ENCODE peak calls at places on chromosomes 1 and 21, in ten cellular contexts. D is GM23248, E is tibial nerve, I is IMR-90, S is sigmoid colon, A is ovary, M is cardiac muscle cell, Y is fibroblast of lung, T is heart right ventricle, V is iPS DF 6.9. X is an unnamed sample. For H3K4me1 and H3K36me3, the result is how much of the 10 kb centered on the place peaks cover.

GRCh38 chr21:34882719-34883131 is 166.4 kb downstream of the RUNX1 start:
- DNase-seq in D (no peak), E (no peak), I (no peak), S (no peak), A (no peak), M (no peak), Y (no peak), T (no peak), V (no peak), X (no peak)

GRCh38 chr1:25837253-25837875 is 17.6 kb downstream of the MTFR1L start:
- DNase-seq in D (peak), E (no peak), I (no peak), S (no peak), A (no peak), M (no peak), Y (peak), T (no peak), V (no peak), X (no peak)

GRCh38 chr1:39105061-39105840 is 79.1 kb downstream of the NDUFS5 start:
- DNase-seq in D (peak), E (peak), I (peak), S (peak), A (peak), M (peak), Y (peak), T (peak), V (no peak), X (peak)

GRCh38 chr1:178263341-178263740 is 169.4 kb downstream of the RASAL2 start:
- DNase-seq in D (peak), E (no peak), I (peak), S (no peak), A (no peak), M (no peak), Y (no peak), T (no peak), V (no peak), X (no peak)

GRCh38 chr21:33149166-33149565 is 79.2 kb downstream of the OLIG1 start:
- DNase-seq in D (no peak), E (no peak), I (no peak), S (no peak), A (no peak), M (no peak), Y (no peak), T (no peak), V (no peak), X (no peak)

GRCh38 chr1:84753516-84754375 is 63.5 kb upstream of the SSX2IP start:
- DNase-seq in D (peak), E (peak), I (peak), S (peak), A (peak), M (peak), Y (peak), T (peak), V (peak), X (peak)

GRCh38 chr21:41995577-41995976 is 14.6 kb downstream of the ZBTB21 start:
- DNase-seq in D (no peak), E (no peak), I (no peak), S (no peak), A (no peak), M (no peak), Y (no peak), T (no peak), V (no peak), X (no peak)

GRCh38 chr1:46471885-46472502 is 17.6 kb upstream of the DMBX1 start:
- DNase-seq in D (no peak), E (no peak), I (no peak), S (no peak), A (no peak), M (no peak), Y (no peak), T (no peak), V (no peak), X (no peak)

GRCh38 chr1:205438213-205439158 is 16.6 kb upstream of the LEMD1 start:
- DNase-seq in D (peak), E (peak), I (peak), S (peak), A (peak), M (peak), Y (peak), T (peak), V (no peak), X (peak)

GRCh38 chr21:34775793-34776192 is 107.0 kb downstream of the CLIC6 start:
- DNase-seq in D (no peak), E (no peak), I (no peak), S (no peak), A (no peak), M (no peak), Y (no peak), T (no peak), V (no peak), X (no peak)

GRCh38 chr1:108877324-108877812 is 583 bp downstream of the GPSM2 start:
- DNase-seq in D (peak), E (no peak), I (peak), S (no peak), A (no peak), M (peak), Y (peak), T (peak), V (no peak), X (no peak)

GRCh38 chr21:32442566-32443318 is 30.2 kb downstream of the EVA1C start:
- DNase-seq in D (no peak), E (no peak), I (no peak), S (no peak), A (no peak), M (peak), Y (no peak), T (no peak), V (no peak), X (no peak)

GRCh38 chr1:185916866-185917265 is 182.7 kb downstream of the HMCN1 start:
- DNase-seq in D (peak), E (no peak), I (peak), S (no peak), A (no peak), M (peak), Y (no peak), T (no peak), V (no peak), X (no peak)

GRCh38 chr1:245245021-245245667 is 90.4 kb downstream of the KIF26B start:
- DNase-seq in D (no peak), E (no peak), I (no peak), S (no peak), A (no peak), M (no peak), Y (no peak), T (no peak), V (no peak), X (no peak)

GRCh38 chr1:199302554-199302953 is 663.7 kb downstream of the PTPRC start:
- DNase-seq in D (peak), E (no peak), I (peak), S (no peak), A (no peak), M (peak), Y (no peak), T (no peak), V (no peak), X (no peak)

GRCh38 chr1:30186586-30186985 is 536.8 kb downstream of the MATN1 start:
- DNase-seq in D (no peak), E (no peak), I (no peak), S (no peak), A (no peak), M (no peak), Y (no peak), T (no peak), V (no peak), X (no peak)

GRCh38 chr21:42658320-42659105 is 5.1 kb downstream of the PDE9A start:
- DNase-seq in D (no peak), E (no peak), I (no peak), S (no peak), A (no peak), M (no peak), Y (no peak), T (no peak), V (no peak), X (no peak)

GRCh38 chr1:228166170-228166936 is 749 bp downstream of the IBA57 start:
- DNase-seq in D (peak), E (peak), I (peak), S (peak), A (peak), M (peak), Y (peak), T (peak), V (no peak), X (peak)

GRCh38 chr1:183812111-183812510 is 7.2 kb downstream of the RGL1 start:
- DNase-seq in D (no peak), E (no peak), I (no peak), S (no peak), A (no peak), M (peak), Y (no peak), T (no peak), V (no peak), X (no peak)

GRCh38 chr1:30384286-30385245 is 338.8 kb downstream of the MATN1 start:
- DNase-seq in D (peak), E (no peak), I (no peak), S (peak), A (peak), M (no peak), Y (no peak), T (no peak), V (no peak), X (peak)

GRCh38 chr1:89311757-89312156 is 39.1 kb upstream of the GBP5 start:
- DNase-seq in D (no peak), E (no peak), I (no peak), S (no peak), A (no peak), M (peak), Y (no peak), T (peak), V (no peak), X (no peak)

GRCh38 chr21:35156293-35156976 is 107.3 kb upstream of the RUNX1 start:
- DNase-seq in D (no peak), E (no peak), I (no peak), S (no peak), A (no peak), M (no peak), Y (no peak), T (no peak), V (no peak), X (no peak)

GRCh38 chr1:161816201-161816600 is 50.1 kb downstream of the ATF6 start:
- DNase-seq in D (peak), E (no peak), I (peak), S (no peak), A (no peak), M (peak), Y (peak), T (no peak), V (no peak), X (peak)

GRCh38 chr1:51574796-51575195 is 42.1 kb upstream of the OSBPL9 start:
- DNase-seq in D (no peak), E (no peak), I (no peak), S (no peak), A (no peak), M (no peak), Y (no peak), T (no peak), V (no peak), X (no peak)

GRCh38 chr1:168466703-168467081 is 77.1 kb downstream of the XCL2 start:
- DNase-seq in D (no peak), E (no peak), I (no peak), S (no peak), A (no peak), M (no peak), Y (no peak), T (no peak), V (no peak), X (no peak)

GRCh38 chr1:200666309-200666708 is 3.4 kb downstream of the DDX59 start:
- DNase-seq in D (no peak), E (no peak), I (no peak), S (no peak), A (no peak), M (no peak), Y (no peak), T (no peak), V (no peak), X (no peak)

GRCh38 chr1:216793303-216793702 is 70.1 kb upstream of the ESRRG start:
- DNase-seq in D (no peak), E (no peak), I (no peak), S (no peak), A (no peak), M (no peak), Y (no peak), T (no peak), V (no peak), X (peak)

GRCh38 chr1:52195161-52195560 is 53.3 kb downstream of the ZFYVE9 start:
- DNase-seq in D (peak), E (no peak), I (peak), S (no peak), A (no peak), M (no peak), Y (no peak), T (no peak), V (no peak), X (no peak)

GRCh38 chr21:15000076-15000475 is 64.7 kb downstream of the NRIP1 start:
- DNase-seq in D (peak), E (no peak), I (peak), S (no peak), A (no peak), M (peak), Y (peak), T (no peak), V (no peak), X (no peak)

GRCh38 chr1:9402256-9402616 is 109.5 kb downstream of the SPSB1 start:
- DNase-seq in D (no peak), E (no peak), I (no peak), S (no peak), A (no peak), M (no peak), Y (no peak), T (no peak), V (no peak), X (no peak)

GRCh38 chr1:119069682-119070081 is 70.8 kb downstream of the WARS2 start:
- DNase-seq in D (no peak), E (no peak), I (no peak), S (no peak), A (no peak), M (no peak), Y (no peak), T (no peak), V (no peak), X (no peak)

GRCh38 chr1:119068427-119068826 is 72.0 kb downstream of the WARS2 start:
- DNase-seq in D (no peak), E (no peak), I (no peak), S (no peak), A (no peak), M (no peak), Y (no peak), T (no peak), V (no peak), X (peak)

GRCh38 chr1:119075614-119076013 is 64.8 kb downstream of the WARS2 start:
- DNase-seq in D (peak), E (no peak), I (peak), S (no peak), A (no peak), M (peak), Y (peak), T (no peak), V (no peak), X (no peak)

DNA sequence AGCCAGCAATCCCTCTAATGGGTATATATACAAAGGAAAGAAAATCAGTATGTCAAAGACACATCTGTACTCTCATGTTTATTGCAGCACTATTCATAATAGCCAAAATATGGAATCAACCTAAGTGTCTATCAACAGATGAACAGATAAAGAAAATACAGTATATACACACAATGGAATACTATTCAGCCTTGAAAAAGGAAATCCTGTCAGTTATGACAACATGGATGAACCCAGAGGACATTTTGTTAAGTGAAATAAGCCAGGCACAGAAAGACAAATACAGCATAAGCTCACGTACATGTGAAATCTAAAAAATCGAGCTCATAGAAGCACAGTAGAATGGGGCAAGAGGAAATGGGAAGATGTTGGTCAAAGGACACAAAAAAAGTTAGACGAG is 69.1 kb downstream of the WARS2 start:
- DNase-seq in D (no peak), E (no peak), I (no peak), S (no peak), A (no peak), M (no peak), Y (no peak), T (no peak), V (no peak), X (no peak)
- H3K4me1 ChIP-seq in D (under half), E (under half), I (under half), S (under half), A (under half), M (under half), Y (under half), T (under half), V (under half), X (under half)

GRCh38 chr21:37139154-37139553 is 66.1 kb downstream of the TTC3 start:
- DNase-seq in D (no peak), E (no peak), I (no peak), S (no peak), A (no peak), M (no peak), Y (no peak), T (no peak), V (no peak), X (no peak)
- H3K36me3 ChIP-seq in D (half or more), E (under half), I (under half), S (half or more), A (under half), M (under half), Y (under half), T (under half), V (under half), X (half or more)

GRCh38 chr21:45868086-45868485 is 113.5 kb upstream of the COL6A1 start:
- DNase-seq in D (no peak), E (no peak), I (no peak), S (peak), A (no peak), M (no peak), Y (no peak), T (no peak), V (no peak), X (no peak)
- H3K4me1 ChIP-seq in D (under half), E (under half), I (under half), S (under half), A (under half), M (under half), Y (under half), T (under half), V (under half), X (under half)

GRCh38 chr1:54395535-54395934 is 10.7 kb downstream of the SSBP3 start:
- DNase-seq in D (no peak), E (no peak), I (no peak), S (no peak), A (no peak), M (no peak), Y (no peak), T (no peak), V (no peak), X (no peak)

GRCh38 chr1:54394104-54394503 is 12.1 kb downstream of the SSBP3 start:
- DNase-seq in D (no peak), E (no peak), I (no peak), S (no peak), A (no peak), M (no peak), Y (no peak), T (no peak), V (no peak), X (no peak)

GRCh38 chr1:54397980-54398379 is 8.2 kb downstream of the SSBP3 start:
- DNase-seq in D (no peak), E (no peak), I (no peak), S (no peak), A (no peak), M (no peak), Y (no peak), T (no peak), V (no peak), X (no peak)

GRCh38 chr1:54397090-54397591 is 9.1 kb downstream of the SSBP3 start:
- DNase-seq in D (no peak), E (no peak), I (no peak), S (no peak), A (no peak), M (peak), Y (no peak), T (peak), V (no peak), X (peak)

GRCh38 chr1:54396280-54396903 is 9.8 kb downstream of the SSBP3 start:
- DNase-seq in D (no peak), E (no peak), I (no peak), S (no peak), A (no peak), M (no peak), Y (no peak), T (no peak), V (no peak), X (no peak)
- H3K36me3 ChIP-seq in D (under half), E (under half), I (half or more), S (half or more), A (under half), M (half or more), Y (under half), T (under half), V (under half), X (half or more)

DNA sequence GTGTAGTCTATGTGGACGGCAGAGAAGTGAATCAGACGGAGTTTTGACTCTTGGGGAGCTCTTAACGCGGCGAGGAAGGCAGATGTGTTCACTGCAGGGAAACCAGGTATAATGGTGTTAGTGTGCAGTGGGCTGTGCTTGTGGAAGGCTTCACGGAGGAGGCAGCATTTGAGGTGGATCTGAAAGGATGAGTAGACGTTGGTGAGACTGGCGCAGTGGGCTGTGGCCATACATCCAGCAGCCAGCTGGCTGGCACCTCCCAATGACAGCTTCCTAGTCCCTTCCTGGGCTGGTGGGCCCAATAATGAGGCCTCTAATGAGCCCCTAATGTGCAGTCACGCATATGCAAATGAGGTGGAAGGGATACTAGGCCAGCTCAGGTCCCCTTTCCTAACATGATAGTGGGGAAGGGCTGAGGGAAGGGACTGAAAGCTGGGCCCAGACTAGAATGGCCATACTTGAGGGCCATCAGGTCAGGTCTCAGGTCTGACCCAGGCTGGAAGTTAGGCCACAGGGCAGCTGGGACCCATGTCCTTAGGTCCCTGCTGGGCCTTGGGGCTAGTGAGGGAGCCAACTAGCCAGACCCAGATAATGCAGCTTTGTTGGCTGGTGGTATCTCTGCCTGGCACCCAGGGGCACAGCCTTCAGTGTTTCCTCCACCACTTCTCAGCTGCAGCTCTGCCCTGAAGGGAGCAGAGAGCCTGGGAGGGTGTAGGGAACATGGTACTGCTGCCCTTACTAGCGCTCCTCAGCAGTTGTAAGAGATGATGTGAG is 3.8 kb downstream of the MAP7D1 start:
- DNase-seq in D (no peak), E (no peak), I (no peak), S (no peak), A (no peak), M (no peak), Y (no peak), T (no peak), V (no peak), X (no peak)
- H3K4me1 ChIP-seq in D (half or more), E (under half), I (under half), S (half or more), A (under half), M (under half), Y (under half), T (half or more), V (under half), X (under half)

GRCh38 chr1:31657972-31658510 is 13.4 kb upstream of the PEF1 start:
- DNase-seq in D (no peak), E (no peak), I (no peak), S (peak), A (no peak), M (no peak), Y (no peak), T (no peak), V (no peak), X (no peak)

GRCh38 chr1:31655104-31655503 is 10.4 kb upstream of the PEF1 start:
- DNase-seq in D (no peak), E (no peak), I (no peak), S (peak), A (no peak), M (no peak), Y (no peak), T (no peak), V (no peak), X (no peak)

GRCh38 chr1:31655756-31656155 is 11.1 kb upstream of the PEF1 start:
- DNase-seq in D (no peak), E (no peak), I (no peak), S (no peak), A (no peak), M (no peak), Y (no peak), T (no peak), V (no peak), X (no peak)

GRCh38 chr1:31658721-31659120 is 14.0 kb upstream of the PEF1 start:
- DNase-seq in D (no peak), E (no peak), I (peak), S (no peak), A (no peak), M (no peak), Y (no peak), T (no peak), V (no peak), X (no peak)

GRCh38 chr1:31657020-31657804 is 12.5 kb upstream of the PEF1 start:
- DNase-seq in D (no peak), E (no peak), I (no peak), S (peak), A (no peak), M (no peak), Y (no peak), T (no peak), V (no peak), X (no peak)
- H3K36me3 ChIP-seq in D (under half), E (under half), I (half or more), S (half or more), A (under half), M (under half), Y (under half), T (under half), V (under half), X (under half)

GRCh38 chr21:38988211-38989096 is 182.7 kb downstream of the ETS2 start:
- DNase-seq in D (no peak), E (no peak), I (no peak), S (peak), A (no peak), M (no peak), Y (no peak), T (no peak), V (no peak), X (no peak)
- H3K4me1 ChIP-seq in D (under half), E (under half), I (under half), S (half or more), A (under half), M (half or more), Y (half or more), T (half or more), V (under half), X (under half)

X was measured in BE2C.